ENCODE peak calls at places on chromosomes 12 and 14, in seven cellular contexts. One of them, this sample, is unnamed.

GRCh38 chr14:49366416-49366815 is 219.8 kb downstream of the RPS29 start:
- DNase-seq in ovary: no peak
- DNase-seq in fibroblast of lung: no peak
- DNase-seq in thoracic aorta: no peak
- DNase-seq in CD4-positive, CD25-positive, alpha-beta regulatory T cell: no peak
- DNase-seq in effector memory CD4-positive, alpha-beta T cell: no peak
- DNase-seq in heart left ventricle: no peak
- DNase-seq in this sample: no peak

GRCh38 chr14:81450100-81450531 is 50.0 kb upstream of the STON2 start:
- DNase-seq in CD4-positive, CD25-positive, alpha-beta regulatory T cell: no peak
- DNase-seq in thoracic aorta: no peak
- DNase-seq in fibroblast of lung: peak; percentile 38
- DNase-seq in ovary: peak; percentile 68
- DNase-seq in effector memory CD4-positive, alpha-beta T cell: no peak
- DNase-seq in heart left ventricle: peak; percentile 86
- DNase-seq in this sample: no peak

GRCh38 chr12:30792648-30793499 is 38.1 kb upstream of the CAPRIN2 start:
- DNase-seq in effector memory CD4-positive, alpha-beta T cell: no peak
- DNase-seq in CD4-positive, CD25-positive, alpha-beta regulatory T cell: no peak
- DNase-seq in ovary: no peak
- DNase-seq in heart left ventricle: no peak
- DNase-seq in fibroblast of lung: peak; percentile 55
- DNase-seq in thoracic aorta: no peak
- DNase-seq in this sample: no peak

GRCh38 chr14:100734031-100734990 is 7.6 kb downstream of the DLK1 start:
- DNase-seq in thoracic aorta: no peak
- DNase-seq in ovary: no peak
- DNase-seq in heart left ventricle: peak; percentile 20
- DNase-seq in effector memory CD4-positive, alpha-beta T cell: no peak
- DNase-seq in CD4-positive, CD25-positive, alpha-beta regulatory T cell: no peak
- DNase-seq in fibroblast of lung: no peak
- DNase-seq in this sample: no peak

GRCh38 chr12:108253540-108253939 is 85.6 kb downstream of the CMKLR1 start:
- DNase-seq in heart left ventricle: no peak
- DNase-seq in effector memory CD4-positive, alpha-beta T cell: no peak
- DNase-seq in ovary: no peak
- DNase-seq in thoracic aorta: no peak
- DNase-seq in CD4-positive, CD25-positive, alpha-beta regulatory T cell: peak; percentile 2
- DNase-seq in fibroblast of lung: no peak
- DNase-seq in this sample: no peak

GRCh38 chr14:23578560-23579310 is at the start of gene JPH4:
- DNase-seq in CD4-positive, CD25-positive, alpha-beta regulatory T cell: no peak
- DNase-seq in ovary: peak; percentile 78
- DNase-seq in thoracic aorta: no peak
- DNase-seq in effector memory CD4-positive, alpha-beta T cell: no peak
- DNase-seq in fibroblast of lung: no peak
- DNase-seq in heart left ventricle: no peak
- DNase-seq in this sample: no peak

GRCh38 chr14:24232121-24232644 is at the start of gene NEDD8:
- DNase-seq in thoracic aorta: peak; percentile 78
- DNase-seq in heart left ventricle: peak; percentile 95
- DNase-seq in ovary: peak; percentile 92
- DNase-seq in effector memory CD4-positive, alpha-beta T cell: peak; percentile 84
- DNase-seq in fibroblast of lung: peak; percentile 96
- DNase-seq in CD4-positive, CD25-positive, alpha-beta regulatory T cell: peak; percentile 90
- DNase-seq in this sample: peak; percentile 93

GRCh38 chr12:107320031-107320928 is 226.9 kb upstream of the CRY1 start:
- DNase-seq in heart left ventricle: peak; percentile 63
- DNase-seq in effector memory CD4-positive, alpha-beta T cell: peak; percentile 69
- DNase-seq in CD4-positive, CD25-positive, alpha-beta regulatory T cell: peak; percentile 78
- DNase-seq in ovary: no peak
- DNase-seq in fibroblast of lung: no peak
- DNase-seq in thoracic aorta: no peak
- DNase-seq in this sample: peak; percentile 58

GRCh38 chr14:45610303-45610702 is 357.3 kb upstream of the MIS18BP1 start:
- DNase-seq in effector memory CD4-positive, alpha-beta T cell: no peak
- DNase-seq in heart left ventricle: no peak
- DNase-seq in thoracic aorta: no peak
- DNase-seq in fibroblast of lung: peak; percentile 1
- DNase-seq in ovary: no peak
- DNase-seq in CD4-positive, CD25-positive, alpha-beta regulatory T cell: no peak
- DNase-seq in this sample: no peak

GRCh38 chr12:11508699-11509098 is 113.3 kb upstream of the PRB2 start:
- DNase-seq in thoracic aorta: no peak
- DNase-seq in fibroblast of lung: no peak
- DNase-seq in effector memory CD4-positive, alpha-beta T cell: no peak
- DNase-seq in ovary: no peak
- DNase-seq in heart left ventricle: no peak
- DNase-seq in CD4-positive, CD25-positive, alpha-beta regulatory T cell: no peak
- DNase-seq in this sample: no peak

GRCh38 chr12:29508949-29509348 is 11.5 kb upstream of the OVCH1 start:
- DNase-seq in heart left ventricle: no peak
- DNase-seq in effector memory CD4-positive, alpha-beta T cell: no peak
- DNase-seq in CD4-positive, CD25-positive, alpha-beta regulatory T cell: no peak
- DNase-seq in thoracic aorta: no peak
- DNase-seq in ovary: no peak
- DNase-seq in fibroblast of lung: no peak
- DNase-seq in this sample: no peak

GRCh38 chr12:63915105-63915830 is 70.8 kb downstream of the SRGAP1 start:
- DNase-seq in CD4-positive, CD25-positive, alpha-beta regulatory T cell: no peak
- DNase-seq in thoracic aorta: no peak
- DNase-seq in effector memory CD4-positive, alpha-beta T cell: no peak
- DNase-seq in fibroblast of lung: peak; percentile 52
- DNase-seq in ovary: no peak
- DNase-seq in heart left ventricle: no peak
- DNase-seq in this sample: no peak

GRCh38 chr12:52186135-52186840 is 5.5 kb downstream of the KRT80 start:
- DNase-seq in CD4-positive, CD25-positive, alpha-beta regulatory T cell: no peak
- DNase-seq in ovary: no peak
- DNase-seq in thoracic aorta: no peak
- DNase-seq in heart left ventricle: no peak
- DNase-seq in fibroblast of lung: peak; percentile 73
- DNase-seq in effector memory CD4-positive, alpha-beta T cell: no peak
- DNase-seq in this sample: no peak

GRCh38 chr14:38629412-38629811 is 373.5 kb upstream of the CLEC14A start:
- DNase-seq in ovary: no peak
- DNase-seq in fibroblast of lung: no peak
- DNase-seq in thoracic aorta: no peak
- DNase-seq in effector memory CD4-positive, alpha-beta T cell: no peak
- DNase-seq in heart left ventricle: no peak
- DNase-seq in CD4-positive, CD25-positive, alpha-beta regulatory T cell: no peak
- DNase-seq in this sample: no peak

GRCh38 chr12:131101006-131101405 is 147.3 kb downstream of the ADGRD1 start:
- DNase-seq in thoracic aorta: no peak
- DNase-seq in ovary: no peak
- DNase-seq in effector memory CD4-positive, alpha-beta T cell: no peak
- DNase-seq in CD4-positive, CD25-positive, alpha-beta regulatory T cell: no peak
- DNase-seq in heart left ventricle: no peak
- DNase-seq in fibroblast of lung: no peak
- DNase-seq in this sample: peak; percentile 23

GRCh38 chr12:86530996-86531655 is 274.9 kb upstream of the MGAT4C start:
- DNase-seq in thoracic aorta: no peak
- DNase-seq in CD4-positive, CD25-positive, alpha-beta regulatory T cell: no peak
- DNase-seq in fibroblast of lung: peak; percentile 40
- DNase-seq in heart left ventricle: no peak
- DNase-seq in effector memory CD4-positive, alpha-beta T cell: no peak
- DNase-seq in ovary: no peak
- DNase-seq in this sample: no peak

GRCh38 chr14:101878222-101879211 is 85.9 kb upstream of the DYNC1H1 start:
- DNase-seq in thoracic aorta: no peak
- DNase-seq in heart left ventricle: no peak
- DNase-seq in fibroblast of lung: no peak
- DNase-seq in effector memory CD4-positive, alpha-beta T cell: no peak
- DNase-seq in ovary: no peak
- DNase-seq in CD4-positive, CD25-positive, alpha-beta regulatory T cell: no peak
- DNase-seq in this sample: no peak

GRCh38 chr12:49200882-49201594 is 12.2 kb upstream of the TUBA1A start:
- DNase-seq in CD4-positive, CD25-positive, alpha-beta regulatory T cell: peak; percentile 49
- DNase-seq in heart left ventricle: no peak
- DNase-seq in ovary: peak; percentile 16
- DNase-seq in effector memory CD4-positive, alpha-beta T cell: no peak
- DNase-seq in thoracic aorta: no peak
- DNase-seq in fibroblast of lung: peak; percentile 90
- DNase-seq in this sample: no peak

GRCh38 chr14:102853703-102854396 is 68.6 kb upstream of the AMN start:
- DNase-seq in heart left ventricle: no peak
- DNase-seq in thoracic aorta: no peak
- DNase-seq in fibroblast of lung: no peak
- DNase-seq in ovary: no peak
- DNase-seq in effector memory CD4-positive, alpha-beta T cell: no peak
- DNase-seq in CD4-positive, CD25-positive, alpha-beta regulatory T cell: no peak
- DNase-seq in this sample: no peak

GRCh38 chr14:76329150-76329881 is 46.6 kb upstream of the ESRRB start:
- DNase-seq in heart left ventricle: peak; percentile 44
- DNase-seq in fibroblast of lung: no peak
- DNase-seq in effector memory CD4-positive, alpha-beta T cell: no peak
- DNase-seq in CD4-positive, CD25-positive, alpha-beta regulatory T cell: no peak
- DNase-seq in thoracic aorta: no peak
- DNase-seq in ovary: no peak
- DNase-seq in this sample: no peak
- H3K4me3 ChIP-seq in heart left ventricle: no peak overlapping the region
- H3K4me3 ChIP-seq in fibroblast of lung: no peak overlapping the region
- H3K4me3 ChIP-seq in effector memory CD4-positive, alpha-beta T cell: no peak overlapping the region
- H3K4me3 ChIP-seq in CD4-positive, CD25-positive, alpha-beta regulatory T cell: no peak overlapping the region
- H3K4me3 ChIP-seq in thoracic aorta: no peak overlapping the region
- H3K4me3 ChIP-seq in ovary: no peak overlapping the region
- H3K4me3 ChIP-seq in this sample: no peak overlapping the region

DNA sequence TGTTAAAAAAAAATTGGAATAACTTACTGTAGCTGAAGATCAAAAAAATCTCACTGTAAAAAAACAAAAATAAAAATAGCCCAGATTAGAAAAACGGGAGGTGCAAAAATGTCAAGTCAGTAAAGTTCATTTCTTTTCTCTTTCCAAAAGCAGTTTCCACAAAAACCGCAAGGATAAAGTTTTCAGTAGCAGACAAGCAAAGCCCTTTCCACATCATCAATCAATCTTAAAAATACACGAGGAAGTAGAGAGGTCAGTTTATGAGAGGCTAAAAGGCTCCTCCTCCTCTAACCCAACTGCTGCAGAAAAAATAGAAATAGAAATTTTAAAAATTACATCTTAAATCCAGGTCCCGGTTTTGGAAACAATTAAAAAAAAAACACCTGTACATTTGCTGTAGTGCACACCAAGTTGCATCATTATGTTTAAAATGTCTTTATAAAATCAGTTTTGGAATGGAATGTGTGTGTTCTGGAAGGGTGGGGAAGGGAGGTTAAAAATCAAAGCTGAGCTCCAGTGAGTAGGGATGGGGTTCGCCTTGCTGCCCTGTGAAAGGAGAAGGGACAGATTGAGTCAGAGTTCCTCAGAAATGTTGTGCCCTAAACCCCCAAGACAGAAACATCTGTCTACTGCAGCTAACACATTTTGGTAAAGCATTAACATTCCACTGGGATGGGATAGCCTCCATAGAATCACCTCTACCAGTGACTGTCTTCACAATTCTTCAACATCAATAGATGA is 5.8 kb downstream of the HNRNPC start:
- DNase-seq in ovary: no peak
- DNase-seq in CD4-positive, CD25-positive, alpha-beta regulatory T cell: no peak
- DNase-seq in fibroblast of lung: peak; percentile 79
- DNase-seq in heart left ventricle: no peak
- DNase-seq in effector memory CD4-positive, alpha-beta T cell: no peak
- DNase-seq in thoracic aorta: no peak
- DNase-seq in this sample: no peak
- H3K27ac ChIP-seq in ovary: no peak overlapping the region
- H3K27ac ChIP-seq in CD4-positive, CD25-positive, alpha-beta regulatory T cell: peak overlapping the region; percentile 98
- H3K27ac ChIP-seq in fibroblast of lung: peak overlapping the region; percentile 56
- H3K27ac ChIP-seq in heart left ventricle: no peak overlapping the region
- H3K27ac ChIP-seq in effector memory CD4-positive, alpha-beta T cell: peak overlapping the region; percentile 56
- H3K27ac ChIP-seq in thoracic aorta: peak overlapping the region; percentile 19
- H3K27ac ChIP-seq in this sample: no peak overlapping the region

DNA sequence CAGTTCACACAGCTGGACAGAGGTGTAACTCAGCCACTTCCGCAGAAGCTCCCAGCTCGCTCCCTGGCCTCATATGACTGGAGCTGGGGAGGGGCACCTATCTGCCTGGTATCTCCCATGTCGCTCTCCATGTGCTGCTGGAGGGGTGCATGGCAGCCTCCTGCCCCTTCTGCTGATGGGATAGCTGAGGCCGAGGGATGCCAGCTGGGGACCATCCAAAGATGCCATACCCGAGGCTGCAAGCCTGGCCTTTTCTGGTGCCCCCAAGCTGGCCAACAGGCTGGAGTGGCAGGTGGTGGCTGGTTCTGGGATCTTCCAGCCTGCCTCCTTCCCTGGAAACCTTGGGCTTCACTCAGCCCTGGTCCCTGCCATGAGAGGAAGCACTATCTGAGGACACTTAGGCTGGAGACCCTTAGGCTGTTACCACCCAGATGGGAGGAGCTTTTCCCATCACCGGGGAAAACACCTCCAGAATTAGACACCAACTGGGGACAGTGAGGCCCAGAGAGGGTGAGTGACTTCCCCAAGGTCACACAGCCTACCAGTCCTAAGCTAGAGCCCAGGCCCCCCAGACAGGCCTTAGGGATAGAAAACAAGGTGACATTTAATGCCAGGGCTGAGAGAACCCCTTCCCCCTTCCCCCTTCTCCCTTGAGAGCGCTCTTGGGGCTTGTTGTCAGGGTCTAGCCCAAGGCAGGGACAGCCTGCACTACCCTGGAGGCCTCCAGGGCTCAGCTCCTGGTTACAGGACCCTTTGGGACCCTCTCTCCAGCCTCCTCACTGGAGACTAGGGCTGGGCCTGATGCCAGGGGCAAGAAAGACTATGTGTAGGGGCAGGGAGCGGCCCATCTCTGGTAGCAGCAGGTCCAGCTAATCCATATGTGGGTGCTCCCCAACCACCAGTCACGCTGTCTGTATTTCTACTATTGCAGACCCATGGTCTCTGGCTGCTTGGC is 7.1 kb downstream of the DTX1 start:
- DNase-seq in CD4-positive, CD25-positive, alpha-beta regulatory T cell: no peak
- DNase-seq in effector memory CD4-positive, alpha-beta T cell: no peak
- DNase-seq in heart left ventricle: no peak
- DNase-seq in thoracic aorta: no peak
- DNase-seq in fibroblast of lung: no peak
- DNase-seq in ovary: no peak
- DNase-seq in this sample: no peak
- H3K27me3 ChIP-seq in CD4-positive, CD25-positive, alpha-beta regulatory T cell: no peaks in the 10 kb centered on the region
- H3K27me3 ChIP-seq in effector memory CD4-positive, alpha-beta T cell: no peaks in the 10 kb centered on the region
- H3K27me3 ChIP-seq in heart left ventricle: peaks cover 9% of the 10 kb centered on the region
- H3K27me3 ChIP-seq in thoracic aorta: peaks cover 5% of the 10 kb centered on the region
- H3K27me3 ChIP-seq in fibroblast of lung: no peaks in the 10 kb centered on the region
- H3K27me3 ChIP-seq in ovary: no peaks in the 10 kb centered on the region
- H3K27me3 ChIP-seq in this sample: no peaks in the 10 kb centered on the region

DNA sequence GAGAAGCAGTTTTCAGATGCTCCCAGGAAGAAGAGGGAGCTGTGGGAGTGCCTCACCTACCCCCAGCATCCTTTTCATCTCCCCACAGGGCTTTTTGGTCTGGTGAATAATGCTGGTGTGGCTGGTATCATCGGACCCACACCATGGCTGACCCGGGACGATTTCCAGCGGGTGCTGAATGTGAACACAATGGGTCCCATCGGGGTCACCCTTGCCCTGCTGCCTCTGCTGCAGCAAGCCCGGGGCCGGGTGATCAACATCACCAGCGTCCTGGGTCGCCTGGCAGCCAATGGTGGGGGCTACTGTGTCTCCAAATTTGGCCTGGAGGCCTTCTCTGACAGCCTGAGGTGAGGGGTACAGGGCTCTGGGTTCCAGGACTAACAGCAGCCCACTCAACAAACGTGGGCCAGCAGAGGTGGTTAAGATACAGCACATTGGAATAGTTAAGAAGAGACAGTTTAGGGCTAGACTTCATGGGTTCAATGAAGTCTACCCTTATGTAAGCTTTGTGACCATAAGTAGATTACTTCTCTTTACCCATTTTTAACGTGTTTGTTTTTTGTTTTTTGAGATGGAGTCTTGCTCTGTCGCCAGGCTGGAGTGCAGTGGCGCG is 1.5 kb downstream of the RDH5 start:
- DNase-seq in effector memory CD4-positive, alpha-beta T cell: no peak
- DNase-seq in heart left ventricle: peak; percentile 37
- DNase-seq in CD4-positive, CD25-positive, alpha-beta regulatory T cell: no peak
- DNase-seq in thoracic aorta: no peak
- DNase-seq in fibroblast of lung: no peak
- DNase-seq in ovary: no peak
- DNase-seq in this sample: no peak
- H3K4me3 ChIP-seq in effector memory CD4-positive, alpha-beta T cell: no peak overlapping the region
- H3K4me3 ChIP-seq in heart left ventricle: no peak overlapping the region
- H3K4me3 ChIP-seq in CD4-positive, CD25-positive, alpha-beta regulatory T cell: no peak overlapping the region
- H3K4me3 ChIP-seq in thoracic aorta: peak overlapping the region; percentile 54
- H3K4me3 ChIP-seq in fibroblast of lung: no peak overlapping the region
- H3K4me3 ChIP-seq in ovary: no peak overlapping the region
- H3K4me3 ChIP-seq in this sample: peak overlapping the region; percentile 52